ENCODE peak calls at places on chromosomes 3 and 15, in nine cellular contexts. A is sigmoid colon, K is spleen, M is stomach, X is upper lobe of left lung, T is transverse colon, E is HL-60, L is esophagus muscularis mucosa, Z is SK-N-SH. W is an unnamed sample.

GRCh38 chr3:23256741-23257435 is 53.8 kb downstream of the UBE2E2 start:
- DNase-seq in Z (no peak), M (no peak), T (no peak), A (no peak), K (no peak), X (no peak), L (no peak), E (no peak), W (no peak)

GRCh38 chr3:146125946-146126345 is 35.0 kb downstream of the PLOD2 start:
- DNase-seq in E (no peak), L (no peak), Z (no peak), K (no peak), X (no peak), A (no peak), M (no peak), T (no peak), W (no peak)

GRCh38 chr15:31489801-31490646 is 163.4 kb downstream of the KLF13 start:
- DNase-seq in K (peak), E (peak), X (no peak), T (peak), Z (peak), L (peak), A (peak), M (peak), W (peak)

GRCh38 chr15:31248263-31248662 is 78.4 kb upstream of the KLF13 start:
- DNase-seq in X (no peak), Z (no peak), K (peak), A (peak), M (no peak), T (no peak), E (no peak), L (no peak), W (no peak)

GRCh38 chr3:38834110-38834509 is 18.1 kb upstream of the SCN10A start:
- DNase-seq in L (peak), A (peak), K (peak), X (peak), T (peak), E (no peak), Z (no peak), M (no peak), W (no peak)

GRCh38 chr15:36882487-36883108 is 217.8 kb downstream of the MEIS2 start:
- DNase-seq in K (no peak), L (no peak), A (no peak), E (no peak), Z (no peak), M (no peak), X (peak), T (no peak), W (no peak)

GRCh38 chr15:85014932-85015331 is 33.3 kb downstream of the PDE8A start:
- DNase-seq in A (no peak), X (no peak), M (no peak), T (no peak), K (no peak), Z (no peak), E (no peak), L (no peak), W (no peak)

GRCh38 chr3:148943531-148944200 is 47.7 kb upstream of the GYG1 start:
- DNase-seq in M (no peak), E (peak), K (no peak), T (no peak), X (no peak), Z (peak), L (no peak), A (no peak), W (peak)

GRCh38 chr3:149969110-149969944 is 1.4 kb downstream of the PFN2 start:
- DNase-seq in K (no peak), A (peak), T (peak), E (no peak), Z (peak), L (no peak), M (no peak), X (no peak), W (peak)

GRCh38 chr3:79139395-79140060 is 628.3 kb downstream of the ROBO1 start:
- DNase-seq in K (no peak), T (no peak), A (no peak), M (no peak), E (no peak), L (no peak), X (no peak), Z (no peak), W (no peak)

GRCh38 chr3:160968731-160969130 is 136.4 kb downstream of the B3GALNT1 start:
- DNase-seq in M (no peak), X (no peak), E (no peak), A (no peak), T (no peak), Z (no peak), K (no peak), L (no peak), W (no peak)

GRCh38 chr15:33913459-33913858 is 54.8 kb upstream of the CHRM5 start:
- DNase-seq in E (no peak), A (no peak), Z (no peak), K (no peak), T (no peak), M (no peak), X (no peak), L (no peak), W (no peak)

GRCh38 chr3:13016083-13016725 is 57.0 kb downstream of the IQSEC1 start:
- DNase-seq in X (no peak), L (no peak), T (peak), E (no peak), A (peak), K (peak), Z (no peak), M (peak), W (no peak)

GRCh38 chr3:184688251-184688851 is 23.5 kb downstream of the MAGEF1 start:
- DNase-seq in E (no peak), X (peak), Z (peak), M (no peak), A (peak), L (no peak), K (no peak), T (no peak), W (no peak)

GRCh38 chr3:124999897-125000296 is 55.9 kb downstream of the HEG1 start:
- DNase-seq in A (no peak), X (no peak), M (no peak), K (no peak), E (no peak), Z (no peak), T (no peak), L (no peak), W (no peak)

GRCh38 chr15:96336045-96336642 is 5.6 kb downstream of the NR2F2 start:
- DNase-seq in M (no peak), L (no peak), X (no peak), K (no peak), A (no peak), E (no peak), Z (no peak), T (peak), W (no peak)

GRCh38 chr3:73622135-73622534 is 2.6 kb downstream of the PDZRN3 start:
- DNase-seq in M (peak), X (no peak), Z (peak), T (peak), A (peak), L (no peak), E (no peak), K (no peak), W (no peak)

GRCh38 chr15:33581032-33581431 is 270.3 kb downstream of the RYR3 start:
- DNase-seq in M (no peak), X (no peak), A (no peak), K (no peak), E (no peak), Z (no peak), L (no peak), T (no peak), W (no peak)

GRCh38 chr3:161413127-161413854 is 42.0 kb upstream of the SPTSSB start:
- DNase-seq in X (no peak), T (no peak), K (no peak), M (peak), Z (no peak), E (no peak), A (no peak), L (no peak), W (no peak)

GRCh38 chr3:187913617-187914033 is 168.4 kb upstream of the BCL6 start:
- DNase-seq in T (peak), L (no peak), M (no peak), A (no peak), K (no peak), Z (no peak), X (no peak), E (no peak), W (no peak)

GRCh38 chr3:125618208-125618607 is 22.9 kb upstream of the OSBPL11 start:
- DNase-seq in T (no peak), Z (no peak), X (no peak), L (no peak), M (no peak), K (no peak), A (no peak), E (no peak), W (no peak)

GRCh38 chr15:79171320-79172031 is 80.9 kb upstream of the RASGRF1 start:
- DNase-seq in L (no peak), X (no peak), M (no peak), T (no peak), E (no peak), A (no peak), Z (peak), K (no peak), W (no peak)

GRCh38 chr3:180320631-180321030 is 281.3 kb upstream of the TTC14 start:
- DNase-seq in T (no peak), L (no peak), A (no peak), K (no peak), E (no peak), Z (no peak), M (no peak), X (no peak), W (no peak)

GRCh38 chr3:132283440-132283839 is 33.8 kb upstream of the ACP3 start:
- DNase-seq in K (no peak), X (no peak), A (no peak), Z (no peak), T (no peak), E (peak), M (no peak), L (peak), W (no peak)

GRCh38 chr3:4720316-4721075 is 227.3 kb downstream of the ITPR1 start:
- DNase-seq in L (peak), E (peak), A (peak), T (peak), X (no peak), Z (no peak), K (no peak), M (peak), W (no peak)

GRCh38 chr3:97684490-97684889 is 80.1 kb upstream of the ARL6 start:
- DNase-seq in M (no peak), L (no peak), Z (no peak), E (no peak), X (no peak), T (no peak), K (no peak), A (no peak), W (no peak)

GRCh38 chr15:76169013-76169412 is 109.2 kb downstream of the TMEM266 start:
- DNase-seq in A (no peak), Z (no peak), L (no peak), T (no peak), E (no peak), M (no peak), K (no peak), X (no peak), W (no peak)

GRCh38 chr15:69213786-69214185 is 53.4 kb downstream of the GLCE start:
- DNase-seq in L (no peak), K (no peak), X (no peak), M (no peak), Z (no peak), A (no peak), E (no peak), T (no peak), W (no peak)

GRCh38 chr15:90248760-90249122 is 615 bp upstream of the TTLL13 start:
- DNase-seq in E (no peak), K (no peak), Z (no peak), T (no peak), X (no peak), M (no peak), A (no peak), L (no peak), W (no peak)

GRCh38 chr15:90249123-90249863 is at the start of gene TTLL13:
- DNase-seq in Z (peak), M (peak), T (peak), E (peak), X (peak), K (peak), L (peak), A (peak), W (no peak)
- TF ChIP-seq POLR2AphosphoS5 in Z (no peak), M (peak), T (peak), E (no peak), X (peak), K (peak), L (peak), A (peak), W (peak)

GRCh38 chr3:46900007-46900292 is 22.4 kb downstream of the PTH1R start:
- DNase-seq in L (no peak), A (no peak), M (no peak), Z (peak), E (no peak), T (no peak), K (peak), X (peak), W (no peak)

GRCh38 chr3:46900356-46900755 is 22.8 kb downstream of the PTH1R start:
- DNase-seq in L (no peak), M (no peak), E (no peak), T (no peak), A (no peak), Z (no peak), X (no peak), K (peak), W (no peak)

GRCh38 chr3:46897829-46898320 is 20.4 kb downstream of the PTH1R start:
- DNase-seq in E (no peak), X (peak), T (no peak), Z (no peak), A (no peak), M (no peak), L (no peak), K (peak), W (no peak)

GRCh38 chr3:46898321-46899150 is 21.0 kb downstream of the PTH1R start:
- DNase-seq in T (no peak), L (no peak), Z (no peak), K (peak), X (peak), A (no peak), M (no peak), E (no peak), W (no peak)

DNA sequence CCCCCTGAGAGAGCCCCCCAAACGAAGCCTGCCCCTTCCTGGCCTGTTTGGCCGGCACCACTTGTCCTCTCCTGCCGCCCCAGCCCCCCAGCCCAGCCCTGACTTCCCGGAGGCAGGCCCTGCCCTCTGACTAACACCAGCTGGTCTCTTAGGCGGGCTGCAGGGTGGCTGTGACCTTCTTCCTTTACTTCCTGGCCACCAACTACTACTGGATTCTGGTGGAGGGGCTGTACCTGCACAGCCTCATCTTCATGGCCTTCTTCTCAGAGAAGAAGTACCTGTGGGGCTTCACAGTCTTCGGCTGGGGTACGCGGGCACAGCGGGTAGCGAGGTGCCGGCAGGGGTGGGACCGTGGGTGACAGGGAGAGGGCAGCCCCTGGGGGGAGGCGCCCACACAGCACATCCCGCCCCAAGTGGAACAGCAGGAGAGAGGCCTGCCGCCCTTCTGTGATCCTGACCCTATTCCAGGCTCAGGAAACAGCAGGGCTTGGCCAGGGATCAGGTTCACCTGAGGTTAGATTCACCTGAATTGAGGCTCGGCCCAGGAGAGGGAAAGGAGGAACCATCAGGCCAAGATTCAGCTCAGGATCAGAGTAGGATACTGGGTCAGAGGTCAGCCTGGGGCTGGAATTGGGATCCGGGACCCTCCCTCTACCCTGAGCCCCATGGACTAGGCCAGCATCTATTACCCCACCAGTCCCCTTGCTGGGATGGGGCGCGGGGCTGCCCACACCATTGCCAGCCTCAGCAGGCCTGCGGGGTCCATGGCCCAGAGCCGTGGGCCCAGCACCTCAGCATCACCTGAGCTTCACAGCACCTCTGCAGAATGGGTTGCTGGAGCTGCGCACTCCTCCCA is 21.9 kb downstream of the PTH1R start:
- DNase-seq in Z (no peak), M (no peak), T (no peak), A (no peak), X (peak), L (no peak), K (peak), E (no peak), W (no peak)
- H3K4me3 ChIP-seq in Z (no peak), M (no peak), T (no peak), A (no peak), X (no peak), L (no peak), K (no peak), E (no peak), W (no peak)

GRCh38 chr3:177212756-177213155 is 15.5 kb upstream of the TBL1XR1 start:
- DNase-seq in Z (no peak), K (no peak), E (no peak), X (no peak), A (no peak), M (no peak), L (no peak), T (no peak), W (no peak)
- H3K27ac ChIP-seq in Z (no peak), K (no peak), E (no peak), X (no peak), A (no peak), M (peak), L (no peak), T (peak), W (no peak)

DNA sequence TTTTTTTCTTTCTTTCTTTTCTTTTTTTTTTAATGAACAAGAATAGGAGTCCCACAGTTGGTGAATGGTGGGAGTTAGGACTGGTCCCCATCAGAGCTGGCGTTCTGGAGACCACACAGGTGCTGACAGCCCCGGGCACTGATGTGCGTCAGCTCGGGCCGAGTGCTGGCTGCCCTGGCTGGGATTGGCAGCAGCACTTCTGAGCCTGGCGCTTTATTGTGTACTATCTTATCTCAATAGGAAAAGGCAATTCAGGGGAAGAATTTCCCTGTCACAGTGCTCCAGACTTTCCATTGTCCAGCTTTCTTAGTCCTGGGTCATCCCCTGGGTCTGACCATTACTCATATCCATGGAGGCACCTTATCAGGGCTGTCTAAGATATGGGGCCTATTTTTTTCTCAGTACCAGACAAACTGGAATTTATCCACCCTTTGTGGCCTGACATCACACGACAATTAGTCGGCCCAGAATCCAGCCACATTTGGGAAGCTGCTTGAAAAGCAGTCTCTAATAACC is 54.1 kb downstream of the TMEM44 start:
- DNase-seq in M (peak), X (no peak), Z (peak), L (no peak), K (no peak), A (no peak), T (no peak), E (no peak), W (no peak)
- TF ChIP-seq POLR2AphosphoS5 in M (no peak), X (peak), Z (no peak), L (no peak), K (no peak), A (no peak), T (no peak), E (no peak), W (no peak)

GRCh38 chr3:69720824-69721223 is 18.4 kb upstream of the MITF start:
- DNase-seq in K (no peak), E (no peak), T (no peak), M (no peak), Z (no peak), A (no peak), X (no peak), L (no peak), W (no peak)
- H3K4me3 ChIP-seq in K (no peak), E (no peak), T (no peak), M (no peak), Z (no peak), A (no peak), X (no peak), L (no peak), W (no peak)

DNA sequence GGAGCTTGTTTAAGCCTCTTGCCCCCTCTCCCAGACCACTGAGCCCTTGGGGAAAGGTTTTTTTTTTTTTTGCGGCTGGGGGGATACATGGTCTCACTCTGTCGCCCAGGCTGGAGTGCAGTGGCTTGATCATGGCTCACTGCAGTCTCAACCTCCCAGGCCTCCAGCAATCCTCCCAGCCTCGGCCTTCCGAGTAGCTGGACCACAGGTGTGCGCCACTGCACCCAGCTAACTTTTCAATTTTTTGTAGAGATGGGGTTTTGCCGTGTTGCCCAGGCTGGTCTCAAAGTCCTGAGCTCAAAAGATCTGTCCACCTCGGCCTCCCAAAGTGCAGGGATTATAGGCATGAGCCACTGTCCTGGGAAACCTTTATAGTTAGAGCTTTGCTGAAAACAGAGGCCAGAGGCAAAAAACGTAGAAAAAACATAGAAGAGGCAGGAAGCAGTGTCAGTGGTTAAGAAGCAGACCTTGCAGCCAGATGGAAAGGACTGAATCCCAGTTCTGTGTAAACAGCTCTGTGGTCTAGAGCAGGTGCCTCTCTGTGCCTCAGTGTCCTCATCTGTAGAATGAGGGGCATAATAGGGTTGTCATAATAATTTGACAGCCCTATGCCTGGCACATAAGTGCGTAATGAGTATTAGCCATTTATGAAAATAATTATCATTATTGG is 33.1 kb downstream of the CMTM7 start:
- DNase-seq in K (peak), E (no peak), T (no peak), Z (no peak), A (no peak), M (no peak), L (peak), X (no peak), W (no peak)
- H3K27ac ChIP-seq in K (peak), E (peak), T (peak), Z (no peak), A (no peak), M (peak), L (no peak), X (peak), W (no peak)

W was measured in SK-N-MC.